ENCODE peak calls at places on chromosome 2, in four cellular contexts. R is iPS-NIHi11; C is activated CD8-positive, alpha-beta memory T cell treated with anti-CD3 and anti-CD28 coated beads, Interleukin-2, amount 50 U/mL, for 4 hours; T is astrocyte. A is an unnamed sample.

GRCh38 chr2:45263147-45263546 is 253.9 kb upstream of the SIX2 start:
- DNase-seq in R (no peak), C (no peak), T (no peak), A (no peak)

GRCh38 chr2:216555274-216555673 is 56.6 kb downstream of the RPL37A start:
- DNase-seq in R (no peak), C (no peak), T (peak), A (peak)

GRCh38 chr2:159228006-159228655 is 58.4 kb downstream of the WDSUB1 start:
- DNase-seq in R (no peak), C (no peak), T (peak), A (no peak)

GRCh38 chr2:69771461-69771860 is 29.5 kb downstream of the ANXA4 start:
- DNase-seq in R (no peak), C (no peak), T (no peak), A (no peak)

GRCh38 chr2:175690113-175690716 is 311.9 kb downstream of the LNPK start:
- DNase-seq in R (peak), C (no peak), T (peak), A (no peak)

GRCh38 chr2:70887550-70888229 is 48.0 kb upstream of the ATP6V1B1 start:
- DNase-seq in R (peak), C (no peak), T (no peak), A (peak)

GRCh38 chr2:79717364-79718007 is 204.6 kb downstream of the CTNNA2 start:
- DNase-seq in R (peak), C (no peak), T (peak), A (no peak)

GRCh38 chr2:108554530-108554929 is 20.3 kb downstream of the LIMS1 start:
- DNase-seq in R (no peak), C (no peak), T (no peak), A (no peak)

GRCh38 chr2:54512663-54513363 is 56.7 kb downstream of the SPTBN1 start:
- DNase-seq in R (no peak), C (no peak), T (no peak), A (no peak)

GRCh38 chr2:106113362-106113971 is 80.6 kb downstream of the UXS1 start:
- DNase-seq in R (no peak), C (no peak), T (no peak), A (no peak)